ENCODE peak calls at places on chromosome 2, in seven cellular contexts. B is A549, E is suprapubic skin, U is transverse colon, S is sigmoid colon, Y is tibial nerve, A is SK-N-SH. R is an unnamed sample.

GRCh38 chr2:160425794-160426193 is 67.8 kb downstream of the RBMS1 start:
- DNase-seq in B (no peak), E (no peak), U (no peak), S (no peak), Y (no peak), A (no peak), R (no peak)

GRCh38 chr2:10271946-10272345 is 30.8 kb upstream of the HPCAL1 start:
- DNase-seq in B (no peak), E (no peak), U (peak; percentile 5), S (no peak), Y (no peak), A (peak; percentile 37), R (no peak)

GRCh38 chr2:131641414-131642206 is 113.9 kb downstream of the CCDC74A start:
- DNase-seq in B (no peak), E (no peak), U (no peak), S (no peak), Y (no peak), A (no peak), R (no peak)

GRCh38 chr2:37839991-37840390 is 85.1 kb upstream of the RMDN2 start:
- DNase-seq in B (no peak), E (no peak), U (no peak), S (no peak), Y (no peak), A (no peak), R (no peak)

GRCh38 chr2:127611076-127611925 is 34.7 kb upstream of the GPR17 start:
- DNase-seq in B (no peak), E (peak; percentile 28), U (peak; percentile 6), S (peak; percentile 22), Y (no peak), A (no peak), R (no peak)

GRCh38 chr2:146873646-146874259 is 971.1 kb upstream of the ACVR2A start:
- DNase-seq in B (no peak), E (no peak), U (no peak), S (no peak), Y (no peak), A (no peak), R (no peak)

GRCh38 chr2:9149726-9150567 is 56.7 kb upstream of the ASAP2 start:
- DNase-seq in B (no peak), E (no peak), U (no peak), S (peak; percentile 59), Y (no peak), A (no peak), R (no peak)

GRCh38 chr2:197204855-197205254 is 105.7 kb downstream of the ANKRD44 start:
- DNase-seq in B (no peak), E (no peak), U (no peak), S (no peak), Y (no peak), A (no peak), R (no peak)

GRCh38 chr2:99543247-99543646 is 53.4 kb upstream of the REV1 start:
- DNase-seq in B (no peak), E (no peak), U (no peak), S (no peak), Y (no peak), A (no peak), R (no peak)

GRCh38 chr2:108297436-108298141 is 8.9 kb downstream of the SULT1C2 start:
- DNase-seq in B (peak; percentile 13), E (no peak), U (no peak), S (no peak), Y (no peak), A (no peak), R (no peak)

GRCh38 chr2:214543386-214543955 is 132.6 kb downstream of the VWC2L start:
- DNase-seq in B (no peak), E (no peak), U (no peak), S (no peak), Y (no peak), A (no peak), R (no peak)

GRCh38 chr2:166057363-166058169 is 70.3 kb downstream of the SCN1A start:
- DNase-seq in B (peak; percentile 18), E (no peak), U (no peak), S (no peak), Y (no peak), A (no peak), R (no peak)

GRCh38 chr2:80461505-80462197 is 157.1 kb upstream of the LRRTM1 start:
- DNase-seq in B (no peak), E (no peak), U (no peak), S (no peak), Y (no peak), A (no peak), R (no peak)

GRCh38 chr2:208361077-208361441 is 45.5 kb upstream of the PTH2R start:
- DNase-seq in B (no peak), E (no peak), U (no peak), S (no peak), Y (no peak), A (no peak), R (no peak)

GRCh38 chr2:210198326-210198725 is 26.9 kb downstream of the ACADL start:
- DNase-seq in B (no peak), E (no peak), U (no peak), S (no peak), Y (no peak), A (no peak), R (no peak)

GRCh38 chr2:139142252-139142651 is 362.1 kb upstream of the NXPH2 start:
- DNase-seq in B (peak; percentile 3), E (no peak), U (no peak), S (no peak), Y (no peak), A (no peak), R (no peak)

DNA sequence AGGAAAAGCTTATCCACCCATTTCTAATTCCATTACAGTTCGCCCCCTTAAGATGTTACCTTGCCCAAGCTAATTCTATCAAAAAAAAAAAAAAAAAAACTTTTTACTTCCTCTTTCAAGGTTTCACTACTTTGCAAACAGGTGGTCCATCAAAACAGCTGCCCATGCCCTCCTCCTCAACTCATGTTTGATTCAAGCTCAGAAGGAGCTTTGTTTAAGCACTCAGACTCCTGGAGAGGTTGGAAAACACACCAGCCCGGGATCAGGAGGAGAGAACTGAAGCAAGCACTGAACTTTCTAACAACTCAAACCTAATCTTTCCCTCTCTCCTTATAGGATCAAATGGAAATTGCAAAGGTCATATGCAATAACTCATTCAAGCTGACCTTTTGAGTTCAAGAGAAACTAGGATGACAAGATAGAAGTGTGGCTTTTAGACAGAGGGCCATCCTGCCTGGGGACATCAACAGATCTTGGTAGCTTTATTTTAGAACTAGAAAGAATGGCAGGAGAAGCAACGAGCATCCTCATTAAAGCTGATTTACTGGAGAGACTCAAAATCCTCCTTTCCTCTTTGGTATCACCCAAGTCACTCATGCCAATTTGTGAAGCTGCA is 28.3 kb upstream of the FZD7 start:
- DNase-seq in B (no peak), E (no peak), U (no peak), S (no peak), Y (no peak), A (no peak), R (no peak)
- TF ChIP-seq EP300 in B (no peak), E (no peak), U (no peak), S (no peak), Y (no peak), A (no peak), R (no peak)

GRCh38 chr2:172285760-172286159 is 141.6 kb upstream of the ITGA6 start:
- DNase-seq in B (no peak), E (no peak), U (no peak), S (no peak), Y (no peak), A (no peak), R (no peak)

GRCh38 chr2:172283476-172283875 is 143.9 kb upstream of the ITGA6 start:
- DNase-seq in B (no peak), E (no peak), U (no peak), S (no peak), Y (no peak), A (no peak), R (no peak)

GRCh38 chr2:172285010-172285621 is 142.3 kb upstream of the ITGA6 start:
- DNase-seq in B (no peak), E (no peak), U (no peak), S (no peak), Y (peak; percentile 26), A (no peak), R (no peak)

GRCh38 chr2:172282944-172283343 is 144.4 kb upstream of the ITGA6 start:
- DNase-seq in B (no peak), E (no peak), U (no peak), S (no peak), Y (no peak), A (no peak), R (no peak)

GRCh38 chr2:172284209-172284608 is 143.2 kb upstream of the ITGA6 start:
- DNase-seq in B (no peak), E (no peak), U (no peak), S (no peak), Y (no peak), A (no peak), R (no peak)
- H3K4me3 ChIP-seq in B (no peak overlapping the region), E (no peak overlapping the region), U (no peak overlapping the region), S (no peak overlapping the region), Y (no peak overlapping the region), A (no peak overlapping the region), R (no peak overlapping the region)

GRCh38 chr2:44949329-44950151 is 8.0 kb downstream of the SIX3 start:
- DNase-seq in B (no peak), E (no peak), U (no peak), S (no peak), Y (no peak), A (peak; percentile 57), R (no peak)

GRCh38 chr2:44950646-44951045 is 9.1 kb downstream of the SIX3 start:
- DNase-seq in B (no peak), E (no peak), U (no peak), S (no peak), Y (no peak), A (no peak), R (no peak)

GRCh38 chr2:44952143-44952805 is 10.8 kb downstream of the SIX3 start:
- DNase-seq in B (peak; percentile 81), E (no peak), U (peak; percentile 24), S (no peak), Y (no peak), A (peak; percentile 76), R (no peak)

GRCh38 chr2:44951714-44952113 is 10.2 kb downstream of the SIX3 start:
- DNase-seq in B (no peak), E (no peak), U (no peak), S (no peak), Y (no peak), A (no peak), R (no peak)

GRCh38 chr2:44951124-44951523 is 9.6 kb downstream of the SIX3 start:
- DNase-seq in B (no peak), E (no peak), U (no peak), S (no peak), Y (no peak), A (no peak), R (no peak)
- H3K4me1 ChIP-seq in B (peaks cover 3% of the 10 kb centered on the region), E (peaks cover 44% of the 10 kb centered on the region), U (peaks cover 33% of the 10 kb centered on the region), S (peaks cover 35% of the 10 kb centered on the region), Y (peaks cover 27% of the 10 kb centered on the region), A (no peaks in the 10 kb centered on the region), R (peaks cover 10% of the 10 kb centered on the region)

DNA sequence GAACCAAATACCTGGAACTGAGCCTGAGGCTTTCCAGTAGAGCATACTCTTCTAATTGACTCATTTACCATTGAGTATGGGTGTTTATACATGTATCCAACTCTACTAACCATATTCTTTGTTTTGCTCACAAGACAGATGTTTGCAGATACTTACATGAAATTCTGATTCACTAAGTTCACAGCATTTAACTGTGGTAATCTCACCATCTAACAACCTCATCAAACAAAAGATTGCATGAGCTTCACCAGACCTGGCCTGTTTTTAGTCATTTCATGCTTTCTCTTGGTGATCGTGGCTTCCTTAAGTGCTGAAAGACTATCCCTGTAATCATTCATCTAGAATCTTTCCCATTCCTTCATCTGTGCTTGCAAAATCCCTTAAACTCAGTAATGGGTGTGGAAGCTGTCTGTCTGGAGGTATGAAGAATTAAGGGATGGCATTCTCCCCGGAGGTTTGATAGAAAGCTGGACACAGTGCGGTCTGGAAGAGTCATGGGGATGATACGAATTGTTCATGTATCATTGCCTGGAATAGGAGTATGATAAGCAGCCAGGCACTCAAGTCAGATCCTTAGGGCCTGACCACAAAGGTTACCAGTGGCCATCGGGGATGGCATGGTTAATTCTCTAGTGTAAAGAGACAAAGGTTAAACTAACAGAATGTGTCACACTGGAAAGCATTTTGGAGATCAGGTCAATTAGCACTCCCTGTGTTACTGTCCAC is 42.0 kb upstream of the IL1R1 start:
- DNase-seq in B (peak; percentile 65), E (no peak), U (no peak), S (no peak), Y (no peak), A (no peak), R (no peak)
- TF ChIP-seq EP300 in B (peak; percentile 12), E (no peak), U (peak; percentile 18), S (no peak), Y (no peak), A (peak; percentile 67), R (no peak)

R was measured in ovary.